ENCODE peak calls at places on chromosome 4, in five cellular contexts. V, O, Y, I and K are unnamed samples.

GRCh38 chr4:86895692-86896488 is 3.7 kb upstream of the C4orf36 start:
- DNase-seq in V (peak), O (no peak), Y (peak), I (no peak), K (no peak)

GRCh38 chr4:24024157-24024556 is 134.3 kb upstream of the PPARGC1A start:
- DNase-seq in V (no peak), O (no peak), Y (no peak), I (no peak), K (no peak)

GRCh38 chr4:41728571-41728908 is 20.0 kb downstream of the PHOX2B start:
- DNase-seq in V (no peak), O (no peak), Y (no peak), I (no peak), K (no peak)

GRCh38 chr4:16001484-16001858 is 38.5 kb upstream of the FGFBP2 start:
- DNase-seq in V (peak), O (peak), Y (peak), I (peak), K (peak)

GRCh38 chr4:188986271-188986689 is 847.0 kb downstream of the TRIML1 start:
- DNase-seq in V (no peak), O (no peak), Y (peak), I (no peak), K (no peak)

GRCh38 chr4:164204434-164204833 is 549.5 kb upstream of the SMIM31 start:
- DNase-seq in V (no peak), O (no peak), Y (peak), I (no peak), K (peak)

GRCh38 chr4:126004936-126005335 is 690.2 kb downstream of the FAT4 start:
- DNase-seq in V (peak), O (no peak), Y (no peak), I (no peak), K (no peak)

GRCh38 chr4:51942108-51942832 is 77.9 kb downstream of the LRRC66 start:
- DNase-seq in V (no peak), O (no peak), Y (no peak), I (no peak), K (no peak)

GRCh38 chr4:113768952-113769351 is 7.4 kb upstream of the CAMK2D start:
- DNase-seq in V (no peak), O (no peak), Y (no peak), I (no peak), K (no peak)

GRCh38 chr4:86848732-86849617 is at the start of gene SLC10A6:
- DNase-seq in V (no peak), O (no peak), Y (no peak), I (no peak), K (no peak)

GRCh38 chr4:112130903-112131302 is 14.4 kb upstream of the FAM241A start:
- DNase-seq in V (peak), O (no peak), Y (no peak), I (no peak), K (peak)

GRCh38 chr4:153209410-153209809 is 5.2 kb downstream of the TRIM2 start:
- DNase-seq in V (no peak), O (no peak), Y (peak), I (no peak), K (no peak)

GRCh38 chr4:167622481-167623240 is 388.4 kb upstream of the SPOCK3 start:
- DNase-seq in V (peak), O (no peak), Y (peak), I (peak), K (peak)

GRCh38 chr4:73707269-73707875 is 33.0 kb upstream of the CXCL8 start:
- DNase-seq in V (no peak), O (no peak), Y (no peak), I (no peak), K (no peak)

GRCh38 chr4:73704314-73705055 is 35.9 kb upstream of the CXCL8 start:
- DNase-seq in V (no peak), O (no peak), Y (peak), I (no peak), K (no peak)

GRCh38 chr4:73705056-73705432 is 35.3 kb upstream of the CXCL8 start:
- DNase-seq in V (no peak), O (no peak), Y (no peak), I (no peak), K (no peak)

GRCh38 chr4:73706811-73707210 is 33.6 kb upstream of the CXCL8 start:
- DNase-seq in V (no peak), O (no peak), Y (no peak), I (no peak), K (no peak)

GRCh38 chr4:73705721-73706120 is 34.6 kb upstream of the CXCL8 start:
- DNase-seq in V (no peak), O (no peak), Y (no peak), I (no peak), K (no peak)
- TF ChIP-seq SUZ12 in V (no peak), O (no peak), Y (no peak), I (no peak), K (no peak)

GRCh38 chr4:173379929-173380328 is 9.2 kb downstream of the SAP30 start:
- DNase-seq in V (no peak), O (no peak), Y (no peak), I (no peak), K (no peak)
- TF ChIP-seq SUZ12 in V (no peak), O (no peak), Y (no peak), I (no peak), K (no peak)

GRCh38 chr4:127239902-127240575 is 392.7 kb upstream of the INTU start:
- DNase-seq in V (no peak), O (no peak), Y (no peak), I (no peak), K (no peak)

GRCh38 chr4:127240721-127241120 is 392.0 kb upstream of the INTU start:
- DNase-seq in V (no peak), O (no peak), Y (no peak), I (no peak), K (no peak)

DNA sequence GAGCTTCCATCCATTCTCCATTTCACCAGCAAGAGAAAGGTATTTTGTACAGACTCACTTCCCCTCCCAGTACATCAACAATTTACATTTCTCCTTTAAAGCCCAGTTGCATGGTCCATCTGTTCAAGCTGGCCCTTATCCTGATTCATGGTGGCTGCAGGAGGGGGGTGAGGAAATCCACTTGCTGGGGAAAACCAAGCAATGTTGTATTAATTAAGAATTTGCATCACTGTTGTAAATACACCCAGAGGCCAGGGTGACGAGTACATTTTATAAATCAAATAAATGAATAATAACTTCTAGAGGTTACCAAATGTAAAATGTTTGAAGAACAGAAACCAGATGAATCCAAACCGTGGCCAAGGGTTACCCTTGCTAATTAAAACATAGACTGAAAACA is 395.9 kb upstream of the INTU start:
- DNase-seq in V (no peak), O (no peak), Y (no peak), I (no peak), K (no peak)
- TF ChIP-seq SUZ12 in V (no peak), O (no peak), Y (no peak), I (no peak), K (no peak)

GRCh38 chr4:25795091-25795490 is 67.7 kb downstream of the SEL1L3 start:
- DNase-seq in V (no peak), O (no peak), Y (no peak), I (no peak), K (no peak)

GRCh38 chr4:25790024-25790423 is 72.8 kb downstream of the SEL1L3 start:
- DNase-seq in V (no peak), O (no peak), Y (no peak), I (no peak), K (no peak)

GRCh38 chr4:25788839-25789238 is 73.9 kb downstream of the SEL1L3 start:
- DNase-seq in V (no peak), O (no peak), Y (no peak), I (no peak), K (no peak)

GRCh38 chr4:25792843-25793242 is 69.9 kb downstream of the SEL1L3 start:
- DNase-seq in V (no peak), O (no peak), Y (no peak), I (no peak), K (no peak)

DNA sequence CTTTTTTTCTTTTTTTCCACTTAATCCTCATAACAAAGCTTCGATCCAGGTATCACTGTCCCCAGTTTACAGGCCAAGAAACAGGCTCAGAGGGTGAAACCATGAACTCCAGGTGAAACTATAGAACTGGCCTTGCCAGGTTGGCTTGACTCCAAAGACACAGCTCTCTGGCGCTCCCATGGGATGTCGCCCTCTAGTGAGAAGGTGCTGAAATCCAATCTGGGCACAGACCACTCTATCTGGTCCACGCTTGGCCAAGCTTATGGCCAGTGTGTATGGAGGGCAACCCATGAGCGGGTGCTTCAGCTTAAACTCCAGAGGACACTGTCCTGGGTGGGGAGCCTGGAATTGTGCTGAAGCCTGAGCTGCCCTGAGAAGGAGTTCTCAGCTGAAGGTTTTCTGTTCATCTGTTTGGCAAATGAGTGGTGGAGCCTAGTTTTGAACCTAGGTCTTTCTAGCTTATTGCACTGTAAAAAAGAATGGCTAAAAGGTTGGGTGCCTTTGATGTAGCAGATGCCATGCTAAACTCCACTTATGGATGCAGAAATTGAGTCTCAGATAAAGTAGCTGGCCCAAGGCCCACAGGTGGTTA is 70.5 kb downstream of the SEL1L3 start:
- DNase-seq in V (peak), O (no peak), Y (peak), I (peak), K (no peak)
- TF ChIP-seq SUZ12 in V (no peak), O (no peak), Y (no peak), I (no peak), K (no peak)

DNA sequence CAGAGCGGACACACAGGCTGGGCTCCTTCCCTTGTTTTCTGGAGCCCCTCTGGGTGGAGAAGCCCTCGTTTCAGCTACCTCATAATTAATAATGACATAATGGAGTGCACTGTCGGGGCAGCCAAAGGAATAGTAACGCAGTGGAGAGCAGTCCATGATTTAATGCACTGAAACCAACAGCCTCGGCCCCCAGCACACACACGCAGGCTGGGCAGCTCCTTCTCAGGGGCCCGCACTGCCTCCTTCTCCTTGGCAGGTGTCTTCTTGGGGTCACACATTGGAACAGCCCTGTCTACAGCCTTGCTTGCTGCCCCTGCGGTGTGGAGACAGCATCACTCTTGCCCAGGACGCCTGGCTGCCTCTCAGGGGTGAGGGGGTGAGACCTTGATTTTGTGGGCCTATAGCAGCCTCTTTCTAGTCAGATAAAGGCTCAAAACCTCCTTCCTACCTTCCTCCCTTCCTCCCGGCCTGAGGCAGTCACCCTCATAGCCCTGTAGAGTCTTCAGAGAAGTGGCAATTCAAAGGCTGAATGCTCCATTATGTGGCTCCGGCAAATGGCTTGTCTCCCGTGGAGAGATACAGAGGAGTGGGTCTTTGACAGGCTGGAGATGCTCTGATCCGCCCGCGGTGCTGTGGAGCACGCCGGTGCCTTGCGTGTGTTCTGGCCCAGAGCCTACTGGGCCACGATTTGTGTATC is 89.1 kb downstream of the DCTD start:
- DNase-seq in V (no peak), O (no peak), Y (no peak), I (no peak), K (no peak)
- TF ChIP-seq SUZ12 in V (no peak), O (no peak), Y (no peak), I (no peak), K (no peak)

DNA sequence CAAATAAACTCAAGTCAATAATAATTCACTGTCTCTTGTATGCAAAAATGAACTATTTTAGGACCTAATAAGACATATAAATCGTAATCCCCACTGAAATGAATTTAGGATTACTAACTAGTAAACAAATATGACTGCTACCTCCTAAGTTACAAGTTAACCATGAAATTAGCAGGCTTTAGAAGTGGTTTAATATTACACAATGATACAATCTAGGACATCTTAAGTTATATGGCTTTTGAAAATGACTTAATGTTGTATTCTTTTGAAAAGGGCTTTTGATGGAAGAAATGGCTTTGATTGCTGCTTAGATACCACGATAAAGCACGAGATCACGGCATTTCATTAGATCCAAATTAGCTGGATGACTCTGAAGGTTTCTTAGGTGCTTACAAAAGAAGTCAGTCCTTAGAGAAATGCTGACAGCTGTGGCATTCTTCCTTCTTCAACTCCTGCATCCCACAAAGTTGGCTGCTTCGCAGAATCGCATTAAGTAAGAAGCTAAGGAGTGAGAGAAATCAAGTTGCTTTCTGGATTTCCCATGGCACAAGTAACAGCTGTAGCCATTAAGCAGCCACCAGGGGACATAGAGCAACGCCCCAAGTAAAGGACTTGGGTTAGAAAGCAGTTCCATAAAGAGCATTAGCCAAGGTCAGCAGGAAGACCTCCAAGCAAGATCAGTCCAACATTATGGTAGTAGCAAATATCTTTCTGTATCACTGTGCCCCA is 6.9 kb downstream of the SLC10A7 start:
- DNase-seq in V (peak), O (no peak), Y (no peak), I (no peak), K (no peak)
- TF ChIP-seq SUZ12 in V (no peak), O (no peak), Y (no peak), I (no peak), K (no peak)

DNA sequence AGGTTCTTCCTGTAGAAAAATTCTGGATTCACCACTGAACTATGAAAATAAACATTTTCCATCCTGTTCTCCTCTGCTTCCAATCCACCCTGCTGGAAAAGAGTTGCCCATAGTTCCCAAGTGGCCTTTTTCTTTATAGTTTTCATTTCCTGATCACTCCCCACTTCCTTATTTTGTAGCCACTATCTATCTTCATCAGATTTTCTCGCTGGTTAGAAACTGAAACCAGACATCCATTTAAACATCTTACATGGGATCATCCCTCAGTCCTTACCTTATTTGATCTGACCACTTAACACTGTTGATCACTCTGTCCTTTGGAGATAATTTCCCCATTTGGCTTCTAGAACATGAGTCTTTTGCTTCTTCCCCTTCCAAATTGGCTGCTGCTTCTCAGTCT is 42.2 kb upstream of the SCOC start:
- DNase-seq in V (no peak), O (no peak), Y (no peak), I (no peak), K (no peak)
- TF ChIP-seq SUZ12 in V (no peak), O (no peak), Y (no peak), I (no peak), K (no peak)

GRCh38 chr4:185872747-185873380 is 60.9 kb upstream of the SORBS2 start:
- DNase-seq in V (no peak), O (no peak), Y (no peak), I (no peak), K (no peak)

GRCh38 chr4:185865901-185866328 is 53.9 kb upstream of the SORBS2 start:
- DNase-seq in V (no peak), O (no peak), Y (no peak), I (no peak), K (no peak)

GRCh38 chr4:185867770-185868169 is 55.8 kb upstream of the SORBS2 start:
- DNase-seq in V (no peak), O (no peak), Y (no peak), I (no peak), K (no peak)

GRCh38 chr4:185870437-185870836 is 58.4 kb upstream of the SORBS2 start:
- DNase-seq in V (no peak), O (no peak), Y (no peak), I (no peak), K (no peak)

GRCh38 chr4:185868983-185869938 is 57.3 kb upstream of the SORBS2 start:
- DNase-seq in V (no peak), O (no peak), Y (no peak), I (no peak), K (no peak)
- TF ChIP-seq SUZ12 in V (no peak), O (no peak), Y (no peak), I (no peak), K (no peak)